ENCODE peak calls at places on chromosomes 1 and 21, in ten cellular contexts. T is thyroid gland, C is mesendoderm, I is hepatocyte, Z is breast epithelium, E is heart left ventricle, N is sigmoid colon, X is body of pancreas, P is colonic mucosa, L is pancreas. J is an unnamed sample. For H3K4me1, the result is how much of the 10 kb centered on the place peaks cover.

GRCh38 chr1:51946300-51946699 is 44.2 kb downstream of the RAB3B start:
- DNase-seq in P (no peak), I (no peak), C (no peak), T (no peak), N (no peak), X (no peak), L (no peak), E (no peak), Z (no peak), J (no peak)

GRCh38 chr21:45228656-45229240 is 58.9 kb downstream of the POFUT2 start:
- DNase-seq in N (no peak), E (no peak), C (no peak), Z (no peak), I (no peak), P (no peak), T (no peak), X (no peak), L (no peak), J (no peak)

GRCh38 chr1:205669341-205670142 is 10.8 kb downstream of the SLC45A3 start:
- DNase-seq in C (no peak), P (peak), I (no peak), Z (no peak), X (no peak), T (no peak), L (no peak), E (no peak), N (no peak), J (no peak)

GRCh38 chr1:240526321-240526720 is 85.6 kb downstream of the GREM2 start:
- DNase-seq in X (no peak), C (no peak), L (no peak), P (no peak), I (peak), Z (no peak), T (peak), E (no peak), N (no peak), J (no peak)

GRCh38 chr1:63414691-63415090 is 47.3 kb downstream of the ALG6 start:
- DNase-seq in Z (no peak), L (no peak), P (no peak), I (no peak), T (no peak), X (no peak), E (no peak), N (no peak), C (no peak), J (no peak)

GRCh38 chr1:180860535-180860934 is 52.2 kb upstream of the KIAA1614 start:
- DNase-seq in P (no peak), Z (no peak), I (no peak), C (peak), X (no peak), N (no peak), E (no peak), T (no peak), L (no peak), J (no peak)

GRCh38 chr1:29586991-29587745 is 350.8 kb downstream of the PTPRU start:
- DNase-seq in P (no peak), I (no peak), L (no peak), T (no peak), C (no peak), Z (no peak), X (no peak), N (no peak), E (no peak), J (no peak)

GRCh38 chr1:2213576-2214505 is 14.3 kb upstream of the SKI start:
- DNase-seq in Z (peak), L (peak), E (peak), P (peak), C (peak), T (peak), I (peak), N (peak), X (no peak), J (peak)

GRCh38 chr1:230087034-230087721 is 20.1 kb downstream of the GALNT2 start:
- DNase-seq in I (no peak), T (peak), P (no peak), X (peak), N (no peak), Z (no peak), E (no peak), C (no peak), L (no peak), J (no peak)

GRCh38 chr1:156894711-156895407 is 1.3 kb downstream of the PEAR1 start:
- DNase-seq in Z (no peak), T (peak), L (no peak), X (no peak), P (no peak), C (no peak), N (no peak), E (peak), I (peak), J (no peak)

GRCh38 chr1:91400133-91400725 is 4.4 kb downstream of the HFM1 start:
- DNase-seq in E (peak), P (no peak), Z (no peak), L (no peak), I (no peak), C (peak), T (no peak), X (no peak), N (no peak), J (no peak)

GRCh38 chr1:55081188-55081904 is 42.0 kb downstream of the PCSK9 start:
- DNase-seq in P (no peak), Z (no peak), C (peak), L (no peak), X (no peak), I (no peak), T (no peak), E (no peak), N (no peak), J (no peak)

GRCh38 chr1:19971657-19972056 is 7.8 kb downstream of the PLA2G2A start:
- DNase-seq in L (no peak), I (no peak), E (no peak), T (no peak), X (no peak), Z (no peak), P (no peak), N (no peak), C (no peak), J (no peak)

GRCh38 chr1:200488375-200489165 is 78.7 kb upstream of the ZNF281 start:
- DNase-seq in N (no peak), C (peak), P (peak), X (peak), Z (peak), I (peak), L (peak), T (peak), E (no peak), J (no peak)

GRCh38 chr1:5886140-5886483 is 106.1 kb downstream of the NPHP4 start:
- DNase-seq in L (no peak), E (peak), X (no peak), T (no peak), N (no peak), I (no peak), Z (no peak), C (no peak), P (no peak), J (no peak)

GRCh38 chr1:19374402-19374801 is 62.3 kb downstream of the SLC66A1 start:
- DNase-seq in X (no peak), T (no peak), N (no peak), C (peak), P (no peak), E (peak), I (peak), Z (no peak), L (no peak), J (no peak)

GRCh38 chr1:65247419-65248359 is 61.7 kb upstream of the DNAJC6 start:
- DNase-seq in I (peak), X (no peak), L (no peak), P (no peak), Z (peak), E (no peak), N (no peak), C (no peak), T (peak), J (no peak)

GRCh38 chr1:19577001-19577400 is 67.1 kb upstream of the NBL1 start:
- DNase-seq in L (no peak), I (no peak), Z (no peak), C (no peak), T (no peak), P (no peak), N (no peak), E (no peak), X (no peak), J (no peak)

GRCh38 chr1:204692852-204693356 is 7.4 kb upstream of the LRRN2 start:
- DNase-seq in T (peak), I (no peak), Z (no peak), P (no peak), N (peak), E (no peak), X (no peak), L (no peak), C (peak), J (no peak)

GRCh38 chr1:151002611-151003010 is 4.1 kb downstream of the MINDY1 start:
- DNase-seq in Z (no peak), E (no peak), I (no peak), L (no peak), T (peak), C (no peak), X (no peak), N (no peak), P (no peak), J (no peak)

GRCh38 chr1:172177849-172178248 is 242.6 kb upstream of the C1orf105 start:
- DNase-seq in E (no peak), C (no peak), X (no peak), Z (no peak), T (no peak), I (peak), N (no peak), P (no peak), L (no peak), J (no peak)

GRCh38 chr1:221994274-221994698 is 252.4 kb upstream of the DUSP10 start:
- DNase-seq in L (no peak), Z (no peak), T (no peak), N (no peak), P (no peak), E (no peak), C (no peak), I (no peak), X (no peak), J (no peak)

GRCh38 chr1:45004281-45004920 is 6.7 kb downstream of the HECTD3 start:
- DNase-seq in L (no peak), E (no peak), T (no peak), Z (no peak), C (no peak), P (no peak), I (no peak), N (no peak), X (no peak), J (no peak)

GRCh38 chr21:16492892-16493291 is 763.1 kb downstream of the USP25 start:
- DNase-seq in T (no peak), I (no peak), P (no peak), X (no peak), E (no peak), Z (no peak), L (no peak), C (no peak), N (no peak), J (no peak)

GRCh38 chr1:226535626-226536025 is 12.9 kb upstream of the STUM start:
- DNase-seq in N (no peak), C (no peak), I (no peak), X (no peak), P (no peak), T (no peak), L (no peak), E (no peak), Z (no peak), J (no peak)

GRCh38 chr1:237012789-237013383 is 8.6 kb upstream of the MT1HL1 start:
- DNase-seq in C (no peak), I (peak), N (peak), Z (no peak), P (peak), E (peak), L (peak), T (peak), X (peak), J (peak)

GRCh38 chr1:30538226-30538625 is 185.2 kb downstream of the MATN1 start:
- DNase-seq in P (no peak), N (no peak), T (no peak), Z (peak), X (no peak), L (no peak), I (no peak), E (no peak), C (no peak), J (no peak)

GRCh38 chr1:156860639-156861423 is at the start of gene NTRK1:
- DNase-seq in E (peak), P (peak), X (peak), Z (no peak), N (no peak), C (peak), L (no peak), T (peak), I (peak), J (no peak)

GRCh38 chr1:36458910-36459309 is 5.3 kb downstream of the MRPS15 start:
- DNase-seq in N (no peak), I (no peak), P (no peak), C (no peak), T (no peak), L (no peak), X (no peak), E (no peak), Z (no peak), J (no peak)

GRCh38 chr1:89425056-89425455 is 61.2 kb downstream of the GBP6 start:
- DNase-seq in N (no peak), E (no peak), T (no peak), P (no peak), X (no peak), Z (no peak), L (no peak), C (no peak), I (peak), J (no peak)

GRCh38 chr1:10776206-10776905 is 20.1 kb downstream of the CASZ1 start:
- DNase-seq in E (no peak), T (no peak), L (no peak), P (peak), I (no peak), X (peak), N (no peak), C (no peak), Z (peak), J (no peak)

GRCh38 chr1:238088891-238089290 is 198.2 kb upstream of the ZP4 start:
- DNase-seq in P (no peak), I (no peak), X (no peak), E (no peak), T (no peak), C (no peak), Z (no peak), L (no peak), N (no peak), J (no peak)

GRCh38 chr1:29949676-29950075 is 713.4 kb downstream of the PTPRU start:
- DNase-seq in I (no peak), Z (no peak), P (no peak), E (no peak), C (no peak), X (no peak), N (no peak), T (no peak), L (no peak), J (no peak)

GRCh38 chr1:53527368-53527767 is 68.2 kb downstream of the DMRTB1 start:
- DNase-seq in Z (no peak), X (no peak), I (no peak), C (no peak), T (no peak), L (no peak), P (no peak), E (no peak), N (no peak), J (no peak)

GRCh38 chr1:19439464-19440171 is 45.7 kb downstream of the CAPZB start:
- DNase-seq in I (no peak), C (peak), X (no peak), L (no peak), Z (peak), P (no peak), E (no peak), T (peak), N (peak), J (no peak)

GRCh38 chr1:216742625-216743024 is 19.4 kb upstream of the ESRRG start:
- DNase-seq in Z (no peak), C (no peak), T (no peak), P (no peak), N (no peak), X (no peak), E (no peak), I (no peak), L (no peak), J (no peak)

GRCh38 chr1:21290546-21290944 is 282 bp upstream of the ECE1 start:
- DNase-seq in I (no peak), X (no peak), E (no peak), T (no peak), L (no peak), N (no peak), C (no peak), Z (no peak), P (no peak), J (no peak)

GRCh38 chr1:66371233-66372005 is 162.5 kb upstream of the SGIP1 start:
- DNase-seq in L (no peak), I (no peak), N (no peak), C (peak), P (no peak), T (no peak), E (no peak), X (no peak), Z (no peak), J (no peak)
- H3K4me3 ChIP-seq in L (no peak), I (no peak), N (no peak), C (no peak), P (no peak), T (no peak), E (no peak), X (no peak), Z (no peak), J (no peak)

DNA sequence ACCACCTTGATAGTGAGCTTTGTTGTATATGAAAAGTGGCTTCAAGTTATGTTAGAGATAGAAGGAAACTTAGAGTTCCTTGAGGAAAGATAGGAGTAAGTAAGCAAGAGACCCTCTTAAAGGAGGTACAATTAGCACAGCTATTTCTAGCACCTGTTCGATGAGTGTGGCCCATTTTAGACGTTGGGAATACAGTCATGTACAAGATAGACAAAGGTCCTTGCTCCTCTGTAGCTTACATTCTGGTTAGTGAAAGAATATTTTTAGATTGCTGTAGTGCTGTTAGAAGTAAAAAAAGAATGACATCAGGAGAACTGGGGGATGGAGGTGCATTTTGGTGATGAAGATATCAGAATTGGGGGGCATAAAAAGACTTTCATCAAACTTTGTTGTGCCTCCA is 47.5 kb downstream of the MRPS6 start:
- DNase-seq in N (no peak), T (no peak), C (no peak), E (no peak), I (no peak), Z (no peak), L (no peak), P (no peak), X (no peak), J (no peak)
- H3K27ac ChIP-seq in N (no peak), T (no peak), C (no peak), E (no peak), I (no peak), Z (no peak), L (no peak), P (no peak), X (no peak), J (no peak)

GRCh38 chr1:116375165-116375883 is 2.3 kb downstream of the ATP1A1 start:
- DNase-seq in L (no peak), X (peak), I (no peak), E (no peak), N (no peak), P (peak), T (no peak), Z (no peak), C (no peak), J (no peak)

GRCh38 chr1:116377564-116378529 is 4.8 kb downstream of the ATP1A1 start:
- DNase-seq in P (peak), Z (peak), C (no peak), N (peak), L (no peak), X (peak), E (peak), T (peak), I (peak), J (no peak)

GRCh38 chr1:116375884-116376733 is 3.1 kb downstream of the ATP1A1 start:
- DNase-seq in N (peak), Z (peak), E (peak), I (peak), T (peak), X (peak), L (peak), C (peak), P (peak), J (peak)

GRCh38 chr1:116374340-116375164 is 1.5 kb downstream of the ATP1A1 start:
- DNase-seq in T (peak), I (no peak), P (peak), N (no peak), Z (no peak), C (peak), L (no peak), X (peak), E (no peak), J (no peak)

GRCh38 chr1:116376734-116377096 is 3.7 kb downstream of the ATP1A1 start:
- DNase-seq in C (no peak), L (no peak), N (no peak), X (no peak), P (no peak), T (no peak), I (no peak), E (no peak), Z (no peak), J (no peak)
- H3K4me1 ChIP-seq in C (under half), L (half or more), N (half or more), X (half or more), P (under half), T (half or more), I (half or more), E (half or more), Z (under half), J (half or more)

GRCh38 chr1:227733309-227733705 is 1.8 kb downstream of the JMJD4 start:
- DNase-seq in I (no peak), X (no peak), L (no peak), C (no peak), T (no peak), Z (no peak), P (no peak), E (no peak), N (no peak), J (no peak)
- H3K4me3 ChIP-seq in I (no peak), X (no peak), L (no peak), C (no peak), T (no peak), Z (no peak), P (no peak), E (no peak), N (no peak), J (no peak)